ENCODE peak calls at places on chromosome 1, in nine cellular contexts. X is lower leg skin; U is NCI-H1436; Z is heart left ventricle; M is lower lobe of right lung; V is HEK293T; H is lung; I is CD8-positive, alpha-beta memory T cell; R is nucleus accumbens. P is an unnamed sample.
A peak's percentile ranks its signal among the peaks of the same experiment; 100 is the strongest.

GRCh38 chr1:173423326-173423725 is 53.8 kb upstream of the PRDX6 start:
- DNase-seq in V (no peak), U (no peak), X (no peak), R (no peak), I (no peak), M (no peak), H (no peak), Z (no peak), P (no peak)

GRCh38 chr1:158145173-158145719 is 35.4 kb upstream of the CD1D start:
- DNase-seq in U (no peak), X (no peak), V (no peak), M (no peak), H (no peak), I (no peak), Z (peak; percentile 76), R (peak; percentile 5), P (no peak)

GRCh38 chr1:218463194-218464156 is 118.3 kb downstream of the TGFB2 start:
- DNase-seq in I (no peak), U (no peak), V (no peak), R (no peak), X (no peak), Z (peak; percentile 73), H (peak; percentile 33), M (peak; percentile 63), P (no peak)

GRCh38 chr1:193569696-193570269 is 383.4 kb upstream of the B3GALT2 start:
- DNase-seq in X (no peak), U (no peak), H (no peak), R (no peak), V (no peak), Z (no peak), M (no peak), I (no peak), P (peak; percentile 29)

GRCh38 chr1:55854911-55855310 is 639.7 kb upstream of the USP24 start:
- DNase-seq in V (no peak), Z (no peak), H (no peak), I (no peak), R (no peak), X (no peak), M (no peak), U (no peak), P (no peak)

GRCh38 chr1:151711044-151711800 is 5.4 kb downstream of the CELF3 start:
- DNase-seq in V (no peak), R (peak; percentile 53), I (no peak), Z (no peak), X (no peak), U (no peak), H (no peak), M (no peak), P (no peak)

GRCh38 chr1:79044974-79045650 is 38.6 kb upstream of the ADGRL4 start:
- DNase-seq in X (no peak), H (no peak), V (no peak), M (no peak), R (no peak), Z (no peak), U (no peak), I (no peak), P (no peak)

GRCh38 chr1:225572422-225572821 is 80.5 kb downstream of the ENAH start:
- DNase-seq in Z (no peak), R (no peak), H (no peak), I (no peak), X (no peak), V (no peak), M (no peak), U (no peak), P (no peak)

GRCh38 chr1:189596197-189596596 is 881.5 kb downstream of the BRINP3 start:
- DNase-seq in M (no peak), I (no peak), V (no peak), X (no peak), U (no peak), Z (no peak), R (no peak), H (no peak), P (no peak)

P was measured in CD4-positive, CD25-positive, alpha-beta regulatory T cell.